ENCODE peak calls at places on chromosome 17, in six cellular contexts. D is heart right ventricle; K is GF-D8; F is activated gamma-delta T cell treated with anti-CD3 and anti-CD28 coated beads, Interleukin-2, amount 50 U/mL, for 16 hours; E is PC-3; Z is M059J. H is an unnamed sample.
A peak's percentile ranks its signal among the peaks of the same experiment; 100 is the strongest.

GRCh38 chr17:16415031-16415924 is at the start of gene TRPV2:
- DNase-seq in D (no peak), K (no peak), F (no peak), E (peak; percentile 49), Z (no peak), H (no peak)

GRCh38 chr17:81561494-81561885 is 9.3 kb upstream of the FAAP100 start:
- DNase-seq in D (no peak), K (no peak), F (no peak), E (peak; percentile 43), Z (peak; percentile 68), H (peak; percentile 45)

GRCh38 chr17:1786708-1787107 is 24.8 kb downstream of the SERPINF1 start:
- DNase-seq in D (no peak), K (no peak), F (no peak), E (no peak), Z (no peak), H (no peak)

GRCh38 chr17:17698869-17699351 is 17.7 kb downstream of the RAI1 start:
- DNase-seq in D (no peak), K (no peak), F (no peak), E (no peak), Z (no peak), H (no peak)

GRCh38 chr17:63988741-63989621 is 9.2 kb upstream of the PRR29 start:
- DNase-seq in D (no peak), K (no peak), F (no peak), E (no peak), Z (no peak), H (no peak)

GRCh38 chr17:66737524-66737923 is 97.4 kb upstream of the CACNG5 start:
- DNase-seq in D (peak; percentile 46), K (no peak), F (no peak), E (no peak), Z (no peak), H (no peak)

GRCh38 chr17:76274559-76274956 is 9.4 kb downstream of the UBALD2 start:
- DNase-seq in D (no peak), K (no peak), F (no peak), E (no peak), Z (no peak), H (no peak)

GRCh38 chr17:40348562-40349476 is 15.7 kb downstream of the GJD3 start:
- DNase-seq in D (peak; percentile 73), K (no peak), F (no peak), E (no peak), Z (peak; percentile 45), H (no peak)

GRCh38 chr17:5283531-5284315 is 1.6 kb downstream of the RABEP1 start:
- DNase-seq in D (no peak), K (no peak), F (no peak), E (peak; percentile 51), Z (peak; percentile 28), H (peak; percentile 43)

GRCh38 chr17:77670125-77670524 is 288.4 kb upstream of the TNRC6C start:
- DNase-seq in D (no peak), K (no peak), F (no peak), E (no peak), Z (no peak), H (no peak)

GRCh38 chr17:20281860-20282259 is 185.5 kb downstream of the LGALS9B start:
- DNase-seq in D (no peak), K (no peak), F (no peak), E (no peak), Z (no peak), H (no peak)

GRCh38 chr17:36591434-36592315 is at the start of gene DHRS11:
- DNase-seq in D (peak; percentile 84), K (no peak), F (peak; percentile 66), E (peak; percentile 67), Z (peak; percentile 76), H (peak; percentile 80)

GRCh38 chr17:57880086-57880456 is 30.2 kb upstream of the MRPS23 start:
- DNase-seq in D (no peak), K (no peak), F (no peak), E (peak; percentile 63), Z (peak; percentile 47), H (no peak)

GRCh38 chr17:34370376-34370996 is 7.5 kb upstream of the CCL1 start:
- DNase-seq in D (no peak), K (no peak), F (no peak), E (no peak), Z (no peak), H (no peak)

GRCh38 chr17:43779145-43780125 is 658 bp upstream of the DUSP3 start:
- DNase-seq in D (no peak), K (peak; percentile 77), F (no peak), E (no peak), Z (no peak), H (no peak)

GRCh38 chr17:19322861-19323260 is 39.7 kb downstream of the B9D1 start:
- DNase-seq in D (no peak), K (no peak), F (no peak), E (no peak), Z (no peak), H (no peak)

GRCh38 chr17:37392024-37392590 is 14.5 kb downstream of the ACACA start:
- DNase-seq in D (no peak), K (no peak), F (no peak), E (peak; percentile 2), Z (peak; percentile 83), H (no peak)

GRCh38 chr17:45999900-46000290 is 845 bp downstream of the STH start:
- DNase-seq in D (no peak), K (no peak), F (no peak), E (no peak), Z (no peak), H (no peak)

GRCh38 chr17:14813649-14814048 is 451.5 kb downstream of the PMP22 start:
- DNase-seq in D (no peak), K (no peak), F (no peak), E (peak; percentile 44), Z (peak; percentile 16), H (no peak)

GRCh38 chr17:48804936-48805411 is 12.1 kb downstream of the TTLL6 start:
- DNase-seq in D (peak; percentile 41), K (no peak), F (peak; percentile 61), E (peak; percentile 88), Z (peak; percentile 53), H (peak; percentile 53)

GRCh38 chr17:56222255-56222654 is 69.0 kb downstream of the ANKFN1 start:
- DNase-seq in D (no peak), K (no peak), F (no peak), E (no peak), Z (no peak), H (no peak)

GRCh38 chr17:1783271-1783670 is 21.4 kb downstream of the SERPINF1 start:
- DNase-seq in D (no peak), K (no peak), F (no peak), E (no peak), Z (no peak), H (no peak)

GRCh38 chr17:73255671-73256181 is 6.0 kb downstream of the CPSF4L start:
- DNase-seq in D (peak; percentile 55), K (peak; percentile 5), F (peak; percentile 34), E (peak; percentile 78), Z (peak; percentile 58), H (peak; percentile 79)

GRCh38 chr17:62597920-62598319 is 29.6 kb upstream of the MRC2 start:
- DNase-seq in D (no peak), K (no peak), F (no peak), E (no peak), Z (no peak), H (no peak)

GRCh38 chr17:37742114-37742761 is 2.6 kb downstream of the HNF1B start:
- DNase-seq in D (no peak), K (no peak), F (no peak), E (peak; percentile 16), Z (peak; percentile 38), H (no peak)

GRCh38 chr17:75587718-75588545 is at the start of gene MYO15B:
- DNase-seq in D (peak; percentile 70), K (peak; percentile 54), F (peak; percentile 46), E (no peak), Z (no peak), H (no peak)